ENCODE peak calls at places on chromosomes 11 and 22, in seven cellular contexts. R, A, I, N, H, Y and L are unnamed samples.
A peak's percentile ranks its signal among the peaks of the same experiment; 100 is the strongest.

GRCh38 chr11:88886796-88887195 is 179.0 kb downstream of the GRM5 start:
- DNase-seq in R (peak; percentile 63), A (peak; percentile 57), I (peak; percentile 4), N (peak; percentile 6), H (peak; percentile 11), Y (peak; percentile 46), L (peak; percentile 40)

GRCh38 chr11:70495351-70496310 is 97.3 kb downstream of the CTTN start:
- DNase-seq in R (no peak), A (no peak), I (no peak), N (no peak), H (no peak), Y (no peak), L (no peak)

GRCh38 chr11:116190206-116190605 is 582.6 kb downstream of the BUD13 start:
- DNase-seq in R (no peak), A (no peak), I (no peak), N (no peak), H (no peak), Y (no peak), L (no peak)

GRCh38 chr11:119373917-119374631 is 7.4 kb downstream of the USP2 start:
- DNase-seq in R (peak; percentile 97), A (peak; percentile 72), I (peak; percentile 84), N (peak; percentile 67), H (no peak), Y (peak; percentile 75), L (peak; percentile 74)

GRCh38 chr22:17106785-17107546 is 14.2 kb downstream of the TMEM121B start:
- DNase-seq in R (no peak), A (no peak), I (no peak), N (no peak), H (no peak), Y (no peak), L (no peak)

GRCh38 chr11:13927496-13927895 is 35.0 kb upstream of the SPON1 start:
- DNase-seq in R (no peak), A (no peak), I (no peak), N (no peak), H (no peak), Y (no peak), L (no peak)

GRCh38 chr11:102603576-102603975 is 21.6 kb downstream of the MMP20 start:
- DNase-seq in R (no peak), A (no peak), I (no peak), N (no peak), H (no peak), Y (peak; percentile 27), L (no peak)

GRCh38 chr22:23233084-23233501 is 52.8 kb downstream of the BCR start:
- DNase-seq in R (no peak), A (no peak), I (peak; percentile 57), N (peak; percentile 64), H (no peak), Y (no peak), L (no peak)

GRCh38 chr11:77211594-77212251 is 83.7 kb downstream of the MYO7A start:
- DNase-seq in R (no peak), A (no peak), I (no peak), N (no peak), H (no peak), Y (no peak), L (no peak)

GRCh38 chr22:29108137-29108536 is 35.3 kb downstream of the KREMEN1 start:
- DNase-seq in R (no peak), A (peak; percentile 38), I (no peak), N (no peak), H (no peak), Y (peak; percentile 58), L (no peak)

GRCh38 chr11:63862923-63863322 is 24.0 kb downstream of the MARK2 start:
- DNase-seq in R (no peak), A (peak; percentile 71), I (no peak), N (no peak), H (no peak), Y (no peak), L (peak; percentile 89)

GRCh38 chr11:84384637-84385227 is 1098.6 kb upstream of the CCDC90B start:
- DNase-seq in R (peak; percentile 66), A (peak; percentile 49), I (peak; percentile 25), N (peak; percentile 18), H (no peak), Y (peak; percentile 34), L (peak; percentile 30)
- TF ChIP-seq RFX5 in R (no peak), A (no peak), I (no peak), N (no peak), H (no peak), Y (no peak), L (no peak)

DNA sequence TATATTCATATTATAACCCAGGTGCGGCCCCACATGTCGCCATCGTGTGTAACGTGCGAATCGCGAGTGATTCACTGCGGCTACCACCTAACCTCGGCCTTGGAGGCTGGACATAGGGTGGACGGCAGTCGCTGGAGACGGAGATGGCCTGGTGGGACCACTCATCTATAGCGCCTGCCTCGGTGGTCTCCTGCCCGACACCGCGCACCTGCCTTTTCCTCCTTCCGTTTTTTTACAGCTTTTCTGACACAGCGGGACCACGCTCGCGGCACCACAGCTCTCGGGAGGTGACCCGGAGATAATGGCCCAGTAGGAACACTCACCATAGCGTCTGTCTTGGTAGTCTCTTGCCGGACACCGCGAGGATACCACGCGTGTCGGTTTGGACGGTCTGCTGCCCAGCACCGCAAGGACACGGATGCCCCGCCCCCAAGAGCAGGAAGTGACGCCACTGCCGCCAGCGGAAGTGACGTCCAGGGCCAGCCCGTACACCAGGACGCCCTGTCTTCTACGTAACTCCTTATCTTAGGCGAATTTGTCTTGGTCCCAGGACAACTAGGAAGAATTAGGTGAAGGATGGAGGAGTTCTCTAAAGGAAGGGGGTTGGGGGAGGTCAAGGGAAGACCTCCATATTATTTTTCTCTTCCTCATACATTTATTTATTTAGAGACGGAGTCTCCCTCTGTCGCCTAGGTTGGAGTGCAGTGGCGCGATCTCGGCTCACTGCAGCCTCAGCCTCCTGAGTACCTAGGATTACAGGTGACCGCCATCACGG is 6.4 kb downstream of the SNU13 start:
- DNase-seq in R (peak; percentile 92), A (no peak), I (peak; percentile 85), N (peak; percentile 87), H (peak; percentile 66), Y (peak; percentile 88), L (peak; percentile 80)
- TF ChIP-seq RFX5 in R (no peak), A (no peak), I (no peak), N (no peak), H (no peak), Y (no peak), L (peak; percentile 29)

DNA sequence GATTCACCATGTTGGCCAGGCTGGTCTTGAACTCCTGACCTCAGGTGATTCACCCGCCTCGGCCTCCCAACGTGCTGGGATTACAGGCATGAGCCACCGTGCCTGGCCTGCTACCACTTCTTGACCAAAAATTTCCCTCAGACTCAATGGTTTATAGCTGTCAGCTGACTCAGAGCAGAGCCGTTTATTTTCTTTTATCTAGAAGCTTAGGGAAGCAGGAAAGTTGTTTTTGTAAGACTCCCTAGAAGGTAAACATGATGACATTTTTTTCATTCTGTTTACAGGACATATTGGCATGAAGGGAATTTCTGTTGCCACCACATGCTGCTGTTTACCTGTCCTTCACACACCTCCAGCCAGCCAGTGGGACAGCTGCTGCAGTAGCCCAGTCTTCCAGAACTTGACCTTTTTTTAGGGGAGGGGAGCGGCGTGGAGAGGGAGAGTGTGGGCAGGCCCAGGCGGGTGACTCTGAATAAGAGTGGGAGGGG is 56.1 kb upstream of the PTPRJ start:
- DNase-seq in R (no peak), A (peak; percentile 88), I (no peak), N (no peak), H (no peak), Y (peak; percentile 86), L (peak; percentile 45)
- TF ChIP-seq RFX5 in R (no peak), A (no peak), I (no peak), N (no peak), H (no peak), Y (no peak), L (no peak)

DNA sequence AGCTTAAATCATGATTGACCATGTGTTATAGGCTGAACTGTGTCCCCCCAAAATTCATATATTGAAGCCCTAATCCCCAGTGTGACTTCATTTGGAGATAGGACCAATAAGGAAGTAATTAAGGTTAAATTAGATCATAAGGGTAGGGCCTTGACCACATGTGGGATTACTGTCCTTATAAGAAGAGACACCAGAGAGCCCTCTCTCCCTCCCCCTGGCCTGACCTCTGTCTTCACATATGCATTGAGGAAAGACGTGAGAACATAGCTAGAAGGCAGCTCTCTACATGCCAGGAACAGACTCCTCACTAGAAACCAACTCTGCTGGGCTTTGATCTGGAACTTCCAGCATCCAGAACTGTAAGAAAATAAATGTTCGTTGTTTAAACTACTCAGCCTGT is 13.6 kb upstream of the NUP50 start:
- DNase-seq in R (no peak), A (no peak), I (no peak), N (no peak), H (no peak), Y (no peak), L (no peak)
- TF ChIP-seq RFX5 in R (no peak), A (no peak), I (no peak), N (no peak), H (no peak), Y (no peak), L (no peak)

GRCh38 chr11:5473921-5474320 is 14.6 kb upstream of the OR52D1 start:
- DNase-seq in R (no peak), A (no peak), I (no peak), N (no peak), H (no peak), Y (no peak), L (no peak)

DNA sequence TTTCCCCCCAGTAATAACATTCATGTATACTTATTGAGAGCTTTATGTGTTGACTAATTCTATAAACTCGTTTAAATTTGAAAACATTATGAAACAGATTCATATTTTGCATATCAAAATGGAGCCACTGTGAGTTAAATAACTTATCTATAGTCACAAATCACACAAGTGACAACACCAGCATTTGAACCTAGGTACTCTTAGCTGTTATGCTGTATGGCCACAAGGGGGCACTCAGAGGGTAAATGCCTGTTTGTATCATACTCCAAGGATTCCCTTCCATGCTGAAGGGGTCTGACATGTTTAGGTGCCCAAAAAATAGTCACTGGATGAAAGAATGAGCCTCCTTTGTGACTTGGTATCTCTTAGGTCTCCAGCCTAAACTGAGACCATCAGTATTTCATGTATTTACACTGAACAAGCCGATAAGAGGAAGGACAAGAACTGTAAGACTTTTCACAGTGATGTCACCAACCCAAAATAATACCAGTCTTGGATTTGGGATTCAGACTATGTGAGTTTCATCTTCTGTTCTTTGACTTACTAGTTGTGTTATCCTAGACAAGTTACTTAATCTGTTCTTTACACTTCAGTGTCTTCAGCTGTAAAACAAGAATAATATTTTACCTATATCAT is 12.2 kb upstream of the OR52D1 start:
- DNase-seq in R (no peak), A (peak; percentile 65), I (peak; percentile 53), N (peak; percentile 69), H (no peak), Y (peak; percentile 57), L (peak; percentile 36)
- TF ChIP-seq RFX5 in R (no peak), A (no peak), I (no peak), N (no peak), H (no peak), Y (no peak), L (no peak)